ENCODE peak calls at places on chromosomes 13 and 19, in five cellular contexts. X, P, F, Z and U are unnamed samples.

GRCh38 chr13:66887088-66887487 is 343.0 kb downstream of the PCDH9 start:
- DNase-seq in Z (no peak), P (no peak), F (peak), X (no peak), U (no peak)

GRCh38 chr13:97353927-97354326 is 80.0 kb upstream of the RAP2A start:
- DNase-seq in P (no peak), Z (no peak), X (no peak), F (peak), U (no peak)

GRCh38 chr13:48066310-48066989 is 28.5 kb downstream of the MED4 start:
- DNase-seq in P (no peak), X (no peak), Z (no peak), F (peak), U (no peak)

GRCh38 chr19:24059572-24060295 is 27.3 kb upstream of the ZNF254 start:
- DNase-seq in P (no peak), Z (no peak), X (no peak), F (no peak), U (no peak)

GRCh38 chr13:81738364-81738763 is 1397.4 kb upstream of the SPRY2 start:
- DNase-seq in Z (no peak), P (no peak), X (no peak), F (no peak), U (no peak)

GRCh38 chr19:51503891-51504290 is 2.3 kb upstream of the SIGLEC12 start:
- DNase-seq in Z (no peak), X (no peak), P (no peak), F (no peak), U (no peak)

GRCh38 chr13:19059016-19059780 is 122.4 kb downstream of the TUBA3C start:
- DNase-seq in F (no peak), X (no peak), Z (no peak), P (no peak), U (no peak)

GRCh38 chr13:110347535-110348308 is 40.6 kb downstream of the COL4A2 start:
- DNase-seq in P (no peak), X (no peak), F (peak), Z (no peak), U (peak)

GRCh38 chr19:12544401-12544876 is 6.8 kb downstream of the ZNF564 start:
- DNase-seq in F (peak), Z (no peak), X (no peak), P (no peak), U (no peak)

GRCh38 chr13:110506859-110507566 is 54.5 kb downstream of the RAB20 start:
- DNase-seq in X (no peak), Z (no peak), P (no peak), F (peak), U (peak)

GRCh38 chr13:96033220-96034015 is 19.8 kb downstream of the UGGT2 start:
- DNase-seq in Z (no peak), X (no peak), F (no peak), P (no peak), U (no peak)

GRCh38 chr13:77536358-77536757 is 852 bp downstream of the SCEL start:
- DNase-seq in F (no peak), X (no peak), P (no peak), Z (no peak), U (no peak)

GRCh38 chr13:93227280-93227905 is 786 bp downstream of the GPC6 start:
- DNase-seq in X (no peak), Z (no peak), P (peak), F (peak), U (no peak)

GRCh38 chr13:67726979-67727378 is 496.8 kb upstream of the PCDH9 start:
- DNase-seq in X (no peak), Z (no peak), F (no peak), P (no peak), U (peak)

GRCh38 chr13:89361909-89362308 is 1690.7 kb downstream of the SLITRK5 start:
- DNase-seq in Z (no peak), P (no peak), X (no peak), F (peak), U (no peak)

GRCh38 chr19:51325161-51325979 is 13.9 kb downstream of the IGLON5 start:
- DNase-seq in F (no peak), X (no peak), P (no peak), Z (no peak), U (no peak)

GRCh38 chr13:61370520-61370919 is 45.1 kb downstream of the PCDH20 start:
- DNase-seq in F (no peak), P (no peak), X (no peak), Z (no peak), U (no peak)

GRCh38 chr19:6685482-6685881 is 15.5 kb upstream of the TNFSF14 start:
- DNase-seq in F (no peak), Z (no peak), P (no peak), X (no peak), U (no peak)

GRCh38 chr13:99977912-99978780 is 3.4 kb upstream of the ZIC2 start:
- DNase-seq in X (no peak), Z (no peak), F (no peak), P (no peak), U (no peak)

GRCh38 chr13:40158218-40158617 is 502.8 kb downstream of the COG6 start:
- DNase-seq in F (peak), P (no peak), X (no peak), Z (no peak), U (no peak)

GRCh38 chr19:39599116-39599515 is 3.2 kb upstream of the LGALS13 start:
- DNase-seq in F (peak), Z (peak), X (no peak), P (no peak), U (no peak)